ENCODE peak calls at places on chromosomes 2 and 18, in seven cellular contexts. A is GM12891, D is K562, T is GM12878, U is H1, E is HepG2, F is SK-N-SH. B is an unnamed sample.

GRCh38 chr2:22930781-22931180 is 454.2 kb upstream of the KLHL29 start:
- DNase-seq in U (no peak), F (no peak), T (no peak), A (no peak), D (no peak), E (no peak), B (no peak)

GRCh38 chr2:174035981-174036742 is 71.0 kb upstream of the SP3 start:
- DNase-seq in U (no peak), T (no peak), A (no peak), E (no peak), D (peak; percentile 79), F (no peak), B (no peak)

GRCh38 chr2:119782308-119783027 is 22.7 kb downstream of the PTPN4 start:
- DNase-seq in U (no peak), E (no peak), A (no peak), T (no peak), D (no peak), F (no peak), B (no peak)

GRCh38 chr18:34707670-34708069 is 2.4 kb upstream of the DTNA start:
- DNase-seq in A (no peak), F (no peak), U (no peak), T (no peak), D (no peak), E (no peak), B (no peak)

GRCh38 chr2:128490321-128490720 is 171.7 kb upstream of the HS6ST1 start:
- DNase-seq in E (no peak), F (no peak), U (no peak), A (no peak), T (no peak), D (no peak), B (no peak)

GRCh38 chr18:74066018-74066417 is 81.6 kb downstream of the FBXO15 start:
- DNase-seq in D (no peak), F (no peak), T (no peak), U (no peak), E (no peak), A (no peak), B (no peak)

GRCh38 chr2:130302164-130302886 is 40.4 kb upstream of the IMP4 start:
- DNase-seq in E (no peak), D (no peak), T (no peak), A (no peak), U (no peak), F (no peak), B (no peak)

GRCh38 chr2:29398384-29399237 is 283.4 kb downstream of the CLIP4 start:
- DNase-seq in F (peak; percentile 71), T (no peak), E (no peak), U (no peak), A (no peak), D (no peak), B (no peak)

GRCh38 chr2:112301973-112302372 is 26.6 kb downstream of the ZC3H6 start:
- DNase-seq in F (no peak), A (no peak), E (no peak), D (no peak), T (no peak), U (no peak), B (no peak)

DNA sequence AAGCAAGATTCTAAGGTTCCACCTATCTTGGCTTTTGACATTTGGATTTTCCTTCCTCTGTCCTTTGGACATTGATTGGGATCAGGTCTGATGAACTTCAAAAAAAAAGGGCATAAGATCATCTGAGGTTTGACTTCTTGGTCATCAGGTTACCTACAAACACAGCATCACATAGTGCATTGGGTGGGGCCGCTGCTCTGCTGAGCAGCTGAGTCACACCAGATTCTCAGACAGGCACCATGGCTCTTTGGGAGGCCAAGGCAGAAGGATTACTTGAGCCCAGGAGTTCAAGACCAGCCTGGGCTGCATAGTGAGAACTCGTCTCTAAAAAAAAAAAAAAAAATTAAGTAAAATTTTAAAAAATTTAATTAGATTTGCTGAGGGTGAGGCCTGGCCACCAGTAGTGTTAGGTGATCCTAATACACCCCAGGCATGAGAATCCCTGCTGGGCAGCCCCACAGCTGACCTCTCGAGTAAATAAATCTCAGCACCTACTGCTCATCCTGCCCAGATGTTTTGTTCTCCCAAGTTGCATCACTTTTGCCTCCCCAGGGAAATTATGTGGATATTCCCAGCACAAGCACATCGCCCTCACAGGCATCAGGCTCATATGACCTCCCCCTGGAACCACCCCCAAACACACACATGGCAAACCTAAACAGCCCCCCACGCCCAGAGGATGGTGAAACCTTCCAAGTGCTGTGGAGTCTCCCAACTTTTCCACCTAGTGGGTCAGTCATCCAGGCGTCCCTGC is 5.3 kb downstream of the MLPH start:
- DNase-seq in A (no peak), D (no peak), F (no peak), T (no peak), E (no peak), U (no peak), B (no peak)
- TF ChIP-seq TAF1 in A (no peak), D (no peak), F (no peak), T (no peak), E (no peak), U (no peak), B (no peak)

GRCh38 chr2:197198890-197199289 is 111.7 kb downstream of the ANKRD44 start:
- DNase-seq in F (peak; percentile 42), A (peak; percentile 42), U (no peak), D (no peak), E (no peak), T (peak; percentile 98), B (peak; percentile 54)
- TF ChIP-seq POLR2AphosphoS5 in F (no peak), A (peak; percentile 95), U (no peak), D (no peak), E (no peak), T (peak; percentile 90), B (peak; percentile 84)

GRCh38 chr2:7795358-7796199 is 878.4 kb downstream of the RNF144A start:
- DNase-seq in A (no peak), U (no peak), T (no peak), F (no peak), D (no peak), E (no peak), B (no peak)
- TF ChIP-seq TAF1 in A (no peak), U (no peak), T (no peak), F (no peak), D (no peak), E (no peak), B (no peak)

DNA sequence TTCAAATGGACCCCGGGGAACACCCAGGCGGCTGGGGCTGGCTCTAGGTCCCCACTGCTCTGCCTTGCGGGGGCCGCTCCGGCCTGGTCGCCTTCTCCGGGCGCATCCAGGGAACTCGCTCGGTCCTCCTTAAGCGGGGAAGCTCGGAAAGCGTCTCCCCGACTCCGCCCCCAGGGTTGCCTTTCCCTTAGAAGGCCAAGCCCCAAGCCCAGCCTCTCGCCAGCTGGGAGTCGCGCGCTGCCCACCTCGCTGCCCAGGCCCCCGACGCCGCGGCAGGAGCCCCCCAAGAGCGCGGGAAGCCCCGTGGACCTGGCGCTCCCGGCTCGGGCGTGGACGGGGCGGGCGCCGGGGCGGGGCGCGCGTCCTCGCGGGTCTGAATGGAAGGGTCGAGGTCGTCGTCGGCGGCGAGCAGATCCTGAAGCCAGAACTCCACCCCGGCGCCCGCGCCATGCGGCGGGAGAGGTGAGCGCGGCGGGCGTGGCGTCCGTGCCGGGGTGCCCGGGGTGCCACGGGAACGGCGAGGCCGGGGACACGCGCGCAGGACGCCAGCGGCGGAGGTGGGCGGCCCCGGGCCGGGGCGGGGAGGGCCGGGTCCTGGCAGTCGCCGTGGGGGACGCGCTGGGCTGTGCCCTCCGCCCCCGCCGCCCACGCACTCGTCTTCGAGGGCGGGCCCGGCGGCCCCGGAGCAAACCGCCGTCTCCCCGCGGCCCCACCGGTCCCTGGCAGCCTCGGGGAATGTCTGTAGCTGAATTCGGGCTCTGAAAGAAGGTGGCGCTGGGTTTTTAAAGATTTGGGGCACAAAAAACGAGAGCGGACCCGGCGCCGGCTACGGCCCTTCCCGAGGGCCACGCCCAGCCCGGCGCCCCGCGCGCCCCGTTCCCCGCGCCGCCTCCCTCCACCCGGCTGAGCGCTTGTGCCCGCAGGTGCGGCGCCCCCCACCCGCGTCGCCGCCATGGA is at the start of gene BOK:
- DNase-seq in F (peak; percentile 65), U (peak; percentile 63), D (peak; percentile 80), T (no peak), A (no peak), E (peak; percentile 73), B (peak; percentile 30)
- TF ChIP-seq POLR2AphosphoS5 in F (no peak), U (no peak), D (no peak), T (no peak), A (no peak), E (peak; percentile 63), B (no peak)

DNA sequence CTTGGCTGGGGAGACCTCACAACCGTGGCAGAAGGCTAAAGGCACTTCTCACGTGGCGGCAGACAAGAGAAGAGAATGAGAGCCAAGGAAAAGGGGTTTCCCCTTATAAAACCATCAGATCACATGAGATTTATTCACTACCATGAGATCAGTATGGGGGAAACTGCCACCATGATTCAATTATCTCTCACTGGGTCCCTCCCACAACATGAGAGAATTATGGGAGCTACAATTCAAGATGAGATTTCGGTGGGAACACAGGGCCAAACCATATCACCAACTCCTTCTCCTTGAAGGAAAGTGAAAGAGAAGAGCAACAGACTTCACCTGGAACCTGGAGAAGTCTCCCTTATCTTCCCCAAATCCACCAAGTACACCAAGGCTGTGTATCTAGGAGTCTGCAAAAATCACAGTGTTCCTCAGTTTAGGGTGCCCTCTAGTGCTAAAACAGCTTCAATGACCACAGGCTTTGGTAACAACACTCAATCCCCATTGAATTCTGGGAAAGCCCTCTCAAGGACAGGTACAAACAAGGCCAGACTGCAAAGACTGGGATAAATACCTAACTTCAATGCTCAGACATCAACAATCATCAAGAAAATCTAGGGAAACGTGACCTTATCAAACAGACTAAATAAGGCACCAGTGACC is 148.8 kb upstream of the SRD5A2 start:
- DNase-seq in T (peak; percentile 12), D (peak; percentile 21), A (peak; percentile 3), U (no peak), E (peak; percentile 60), F (peak; percentile 36), B (no peak)
- TF ChIP-seq TAF1 in T (no peak), D (no peak), A (no peak), U (no peak), E (no peak), F (no peak), B (no peak)

DNA sequence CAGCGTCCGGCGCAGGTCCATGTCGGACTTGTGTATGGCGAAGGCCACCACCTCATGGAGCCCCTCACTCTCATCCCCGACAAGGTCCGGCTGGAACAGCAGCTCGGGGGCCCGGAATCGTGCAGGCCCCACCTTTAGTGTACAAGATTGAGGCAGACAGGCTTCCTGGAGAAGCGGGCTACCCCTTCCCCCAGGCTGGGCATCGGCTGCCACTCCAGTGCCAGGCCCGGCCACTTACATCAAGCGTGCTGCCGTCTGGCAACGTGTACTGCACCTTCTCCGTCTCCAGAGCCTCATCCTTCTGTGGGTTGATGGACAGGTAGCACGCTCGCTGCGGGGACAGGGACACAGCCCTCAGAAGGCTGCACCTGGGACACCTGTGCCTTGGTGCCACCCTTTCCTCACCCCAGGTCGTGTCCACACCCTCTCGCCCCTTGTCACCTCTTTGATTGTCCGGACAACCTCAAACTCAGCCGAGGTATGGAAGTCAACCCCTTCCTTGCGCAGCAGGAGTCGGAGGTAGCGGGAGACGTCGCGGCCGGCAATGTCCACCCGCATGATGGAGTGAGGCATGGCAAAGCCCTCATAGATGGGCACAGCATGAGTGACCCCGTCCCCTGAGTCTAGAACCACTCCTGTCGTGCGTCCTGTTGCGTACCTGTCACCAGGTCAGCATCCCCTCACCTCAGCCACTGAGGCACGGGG is 5.7 kb downstream of the ACTR1B start:
- DNase-seq in U (no peak), T (no peak), D (no peak), E (no peak), F (no peak), A (no peak), B (no peak)
- TF ChIP-seq POLR2AphosphoS5 in U (no peak), T (no peak), D (no peak), E (no peak), F (no peak), A (no peak), B (no peak)